ENCODE peak calls at places on chromosomes 1 and 21, in nine cellular contexts. S is ovary, M is stomach, W is AG04450, L is activated B cell treated with CpG ODN at 0.5 μM for 24 hours, H is fibroblast of lung, C is progenitor cell of endocrine pancreas, T is left ventricle myocardium inferior, Q is GM20000. D is an unnamed sample.

GRCh38 chr1:15526021-15526489 is 593 bp upstream of the DNAJC16 start:
- DNase-seq in S (peak), M (no peak), W (no peak), L (no peak), H (no peak), C (no peak), T (no peak), Q (no peak), D (no peak)

GRCh38 chr1:64542118-64542517 is 72.2 kb downstream of the CACHD1 start:
- DNase-seq in S (no peak), M (no peak), W (no peak), L (no peak), H (no peak), C (no peak), T (no peak), Q (no peak), D (no peak)

GRCh38 chr1:196278816-196279215 is 329.4 kb downstream of the KCNT2 start:
- DNase-seq in S (no peak), M (no peak), W (no peak), L (no peak), H (no peak), C (no peak), T (no peak), Q (no peak), D (no peak)

GRCh38 chr21:39029086-39029772 is 154.0 kb downstream of the PSMG1 start:
- DNase-seq in S (no peak), M (no peak), W (peak), L (no peak), H (peak), C (no peak), T (no peak), Q (no peak), D (no peak)

GRCh38 chr1:222634180-222635013 is 16.5 kb downstream of the MIA3 start:
- DNase-seq in S (peak), M (peak), W (peak), L (no peak), H (peak), C (peak), T (no peak), Q (peak), D (peak)

GRCh38 chr1:59414406-59415133 is 117.7 kb downstream of the FGGY start:
- DNase-seq in S (no peak), M (no peak), W (no peak), L (no peak), H (peak), C (no peak), T (no peak), Q (no peak), D (no peak)

GRCh38 chr1:86648255-86648654 is 56.1 kb upstream of the SH3GLB1 start:
- DNase-seq in S (no peak), M (no peak), W (peak), L (no peak), H (peak), C (no peak), T (no peak), Q (no peak), D (no peak)

GRCh38 chr1:235739124-235739523 is 89.5 kb upstream of the GNG4 start:
- DNase-seq in S (no peak), M (peak), W (peak), L (no peak), H (peak), C (no peak), T (no peak), Q (no peak), D (no peak)

GRCh38 chr1:235679644-235680043 is 30.1 kb upstream of the GNG4 start:
- DNase-seq in S (no peak), M (no peak), W (no peak), L (no peak), H (no peak), C (no peak), T (no peak), Q (no peak), D (no peak)

GRCh38 chr1:196607940-196608339 is 300 bp downstream of the KCNT2 start:
- DNase-seq in S (no peak), M (no peak), W (no peak), L (no peak), H (peak), C (no peak), T (no peak), Q (no peak), D (no peak)

GRCh38 chr1:44862829-44863406 is 19.9 kb upstream of the PTCH2 start:
- DNase-seq in S (no peak), M (no peak), W (no peak), L (no peak), H (peak), C (no peak), T (no peak), Q (no peak), D (no peak)

GRCh38 chr1:60825593-60825992 is 256.8 kb upstream of the NFIA start:
- DNase-seq in S (no peak), M (no peak), W (no peak), L (no peak), H (no peak), C (no peak), T (no peak), Q (no peak), D (no peak)

GRCh38 chr21:46483300-46484295 is 24.9 kb downstream of the DIP2A start:
- DNase-seq in S (no peak), M (no peak), W (no peak), L (no peak), H (no peak), C (no peak), T (peak), Q (no peak), D (no peak)

GRCh38 chr1:924619-925323 is 1.0 kb downstream of the SAMD11 start:
- DNase-seq in S (no peak), M (peak), W (no peak), L (no peak), H (peak), C (no peak), T (no peak), Q (no peak), D (peak)

GRCh38 chr1:165228676-165229075 is 127.8 kb downstream of the LMX1A start:
- DNase-seq in S (no peak), M (no peak), W (no peak), L (no peak), H (no peak), C (no peak), T (no peak), Q (no peak), D (peak)

GRCh38 chr1:214603819-214604252 is 841 bp downstream of the CENPF start:
- DNase-seq in S (no peak), M (no peak), W (no peak), L (no peak), H (no peak), C (no peak), T (no peak), Q (no peak), D (no peak)

GRCh38 chr1:69673301-69673700 is 105.6 kb downstream of the LRRC7 start:
- DNase-seq in S (no peak), M (no peak), W (no peak), L (no peak), H (no peak), C (no peak), T (no peak), Q (no peak), D (no peak)

GRCh38 chr1:206660136-206660535 is 24.6 kb upstream of the MAPKAPK2 start:
- DNase-seq in S (no peak), M (no peak), W (no peak), L (no peak), H (no peak), C (no peak), T (no peak), Q (no peak), D (no peak)

GRCh38 chr1:47677241-47677940 is 239.5 kb downstream of the FOXD2 start:
- DNase-seq in S (no peak), M (peak), W (no peak), L (no peak), H (no peak), C (no peak), T (no peak), Q (no peak), D (no peak)

GRCh38 chr1:29685387-29685786 is 449.1 kb downstream of the PTPRU start:
- DNase-seq in S (no peak), M (peak), W (no peak), L (no peak), H (no peak), C (no peak), T (no peak), Q (no peak), D (no peak)

GRCh38 chr1:147890177-147890790 is 12.3 kb upstream of the GJA8 start:
- DNase-seq in S (peak), M (peak), W (no peak), L (peak), H (peak), C (peak), T (peak), Q (peak), D (peak)

GRCh38 chr1:35808376-35809155 is 750 bp downstream of the AGO4 start:
- DNase-seq in S (peak), M (peak), W (no peak), L (peak), H (peak), C (peak), T (peak), Q (peak), D (peak)

GRCh38 chr1:185483647-185484450 is 166.8 kb upstream of the IVNS1ABP start:
- DNase-seq in S (no peak), M (no peak), W (peak), L (no peak), H (peak), C (no peak), T (no peak), Q (no peak), D (no peak)

GRCh38 chr1:65420590-65421340 is at the start of the genes LEPR and LEPROT:
- DNase-seq in S (no peak), M (no peak), W (no peak), L (no peak), H (no peak), C (no peak), T (no peak), Q (no peak), D (no peak)

GRCh38 chr21:46035809-46036695 is 54.5 kb downstream of the COL6A1 start:
- DNase-seq in S (peak), M (no peak), W (peak), L (no peak), H (peak), C (no peak), T (peak), Q (no peak), D (no peak)

GRCh38 chr1:186782791-186783190 is 46.0 kb upstream of the PLA2G4A start:
- DNase-seq in S (no peak), M (no peak), W (no peak), L (no peak), H (peak), C (no peak), T (no peak), Q (no peak), D (no peak)

GRCh38 chr1:59978026-59978425 is 51.5 kb upstream of the CYP2J2 start:
- DNase-seq in S (no peak), M (no peak), W (no peak), L (no peak), H (no peak), C (no peak), T (no peak), Q (no peak), D (no peak)

GRCh38 chr1:30505853-30506784 is 217.3 kb downstream of the MATN1 start:
- DNase-seq in S (no peak), M (peak), W (no peak), L (no peak), H (no peak), C (peak), T (no peak), Q (no peak), D (no peak)

GRCh38 chr1:181503130-181503810 is 20.0 kb downstream of the CACNA1E start:
- DNase-seq in S (no peak), M (no peak), W (no peak), L (no peak), H (peak), C (no peak), T (no peak), Q (no peak), D (no peak)

GRCh38 chr21:37367758-37368535 is 1.4 kb downstream of the DYRK1A start:
- DNase-seq in S (peak), M (peak), W (no peak), L (peak), H (peak), C (peak), T (peak), Q (peak), D (peak)

GRCh38 chr1:8431028-8431427 is 113.1 kb downstream of the SLC45A1 start:
- DNase-seq in S (no peak), M (no peak), W (no peak), L (no peak), H (no peak), C (no peak), T (no peak), Q (no peak), D (no peak)

GRCh38 chr1:15214507-15214906 is 32.5 kb upstream of the FHAD1 start:
- DNase-seq in S (peak), M (no peak), W (peak), L (no peak), H (no peak), C (no peak), T (peak), Q (no peak), D (no peak)

GRCh38 chr21:27132270-27132669 is 165.4 kb upstream of the ADAMTS5 start:
- DNase-seq in S (no peak), M (no peak), W (peak), L (no peak), H (peak), C (no peak), T (no peak), Q (no peak), D (no peak)

GRCh38 chr1:94799201-94799600 is 21.0 kb upstream of the SLC44A3 start:
- DNase-seq in S (no peak), M (no peak), W (no peak), L (no peak), H (peak), C (no peak), T (no peak), Q (no peak), D (no peak)

GRCh38 chr1:35507947-35508346 is 49.3 kb downstream of the KIAA0319L start:
- DNase-seq in S (no peak), M (no peak), W (no peak), L (no peak), H (no peak), C (no peak), T (no peak), Q (no peak), D (no peak)

GRCh38 chr1:202691846-202692245 is 18.4 kb downstream of the SYT2 start:
- DNase-seq in S (no peak), M (no peak), W (no peak), L (no peak), H (no peak), C (no peak), T (no peak), Q (no peak), D (no peak)

GRCh38 chr1:221724931-221725605 is 16.8 kb downstream of the DUSP10 start:
- DNase-seq in S (no peak), M (no peak), W (no peak), L (no peak), H (peak), C (no peak), T (peak), Q (no peak), D (no peak)

GRCh38 chr21:37903396-37903795 is 12.9 kb downstream of the KCNJ6 start:
- DNase-seq in S (no peak), M (no peak), W (no peak), L (no peak), H (no peak), C (no peak), T (no peak), Q (no peak), D (no peak)

GRCh38 chr1:53065391-53065790 is 3.4 kb downstream of the PODN start:
- DNase-seq in S (peak), M (no peak), W (no peak), L (no peak), H (no peak), C (no peak), T (peak), Q (no peak), D (no peak)
- TF ChIP-seq CTCF in S (no peak), M (no peak), W (no peak), L (no peak), H (no peak), C (no peak), T (no peak), Q (no peak), D (no peak)

GRCh38 chr21:28587748-28588147 is 404.9 kb downstream of the LTN1 start:
- DNase-seq in S (no peak), M (no peak), W (no peak), L (no peak), H (no peak), C (no peak), T (no peak), Q (no peak), D (no peak)
- TF ChIP-seq CTCF in S (no peak), M (no peak), W (no peak), L (no peak), H (no peak), C (no peak), T (no peak), Q (no peak), D (no peak)

GRCh38 chr1:6491076-6491449 is 404 bp downstream of the PLEKHG5 start:
- DNase-seq in S (no peak), M (no peak), W (no peak), L (no peak), H (no peak), C (no peak), T (no peak), Q (no peak), D (no peak)

GRCh38 chr1:6491480-6491962 is at the start of gene PLEKHG5:
- DNase-seq in S (no peak), M (no peak), W (no peak), L (no peak), H (peak), C (no peak), T (no peak), Q (no peak), D (no peak)

GRCh38 chr1:6489383-6489765 is 2.1 kb downstream of the PLEKHG5 start:
- DNase-seq in S (no peak), M (no peak), W (no peak), L (no peak), H (no peak), C (no peak), T (no peak), Q (no peak), D (no peak)

GRCh38 chr1:6489799-6490180 is 1.7 kb downstream of the PLEKHG5 start:
- DNase-seq in S (peak), M (peak), W (peak), L (peak), H (peak), C (peak), T (peak), Q (peak), D (peak)

DNA sequence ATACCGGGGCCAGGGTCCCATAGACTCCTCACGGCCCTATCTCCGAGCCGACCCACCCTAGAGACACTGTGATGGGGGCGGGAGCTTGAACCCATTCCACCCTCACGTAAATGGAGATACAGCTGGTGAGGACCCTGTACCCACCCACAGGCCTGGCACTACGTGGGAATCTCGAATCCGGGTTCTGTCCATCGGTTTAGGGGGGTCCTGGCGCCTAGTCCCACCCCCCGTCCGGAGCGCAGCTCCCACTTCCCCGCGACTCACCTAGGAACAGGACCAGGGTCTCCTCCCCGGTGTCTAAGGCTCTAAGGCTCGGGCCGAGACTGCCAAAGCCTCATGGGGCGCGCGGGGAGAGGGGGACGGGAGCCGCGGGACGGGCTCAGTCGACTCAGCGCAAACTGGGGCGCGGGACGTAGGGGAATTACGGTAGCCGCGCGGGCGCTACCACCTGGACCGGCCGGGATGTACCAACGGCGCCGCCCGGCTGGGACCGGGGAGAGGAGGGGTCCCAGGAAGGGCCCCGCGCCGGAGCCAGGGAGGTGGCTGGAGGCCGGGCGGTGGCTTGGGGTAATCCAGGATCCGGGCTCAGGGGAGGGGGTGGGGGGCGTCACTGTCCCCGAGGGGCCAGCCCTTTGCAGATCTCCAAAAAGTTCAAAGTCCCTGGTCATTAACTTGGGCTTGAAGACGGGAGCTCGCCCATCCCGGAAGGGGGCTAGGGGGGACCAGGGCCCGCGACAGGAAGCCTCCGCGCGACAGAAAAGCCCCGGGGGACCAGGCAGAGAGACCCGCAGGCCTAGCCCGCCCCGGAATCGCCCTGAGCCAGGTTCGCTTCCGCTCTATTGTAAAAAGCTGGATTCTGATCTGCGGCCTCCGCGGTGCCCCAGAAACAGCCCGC is 1.0 kb downstream of the PLEKHG5 start:
- DNase-seq in S (peak), M (peak), W (peak), L (peak), H (peak), C (peak), T (peak), Q (peak), D (peak)
- TF ChIP-seq CTCF in S (no peak), M (no peak), W (no peak), L (no peak), H (no peak), C (peak), T (peak), Q (no peak), D (peak)

GRCh38 chr1:77514871-77515776 is 167.3 kb downstream of the ZZZ3 start:
- DNase-seq in S (no peak), M (no peak), W (no peak), L (no peak), H (peak), C (no peak), T (peak), Q (no peak), D (peak)
- TF ChIP-seq CTCF in S (no peak), M (no peak), W (peak), L (no peak), H (no peak), C (peak), T (peak), Q (no peak), D (no peak)

GRCh38 chr21:21921410-21922232 is 923.4 kb downstream of the NCAM2 start:
- DNase-seq in S (no peak), M (no peak), W (no peak), L (no peak), H (peak), C (no peak), T (no peak), Q (no peak), D (no peak)
- TF ChIP-seq CTCF in S (no peak), M (peak), W (peak), L (no peak), H (peak), C (peak), T (peak), Q (peak), D (peak)

GRCh38 chr1:160580208-160580812 is 1.0 kb upstream of the CD84 start:
- DNase-seq in S (no peak), M (no peak), W (no peak), L (no peak), H (no peak), C (no peak), T (no peak), Q (no peak), D (no peak)

GRCh38 chr1:160584784-160585183 is 5.5 kb upstream of the CD84 start:
- DNase-seq in S (no peak), M (no peak), W (no peak), L (no peak), H (no peak), C (no peak), T (no peak), Q (no peak), D (no peak)

GRCh38 chr1:160578694-160579191 is 553 bp downstream of the CD84 start:
- DNase-seq in S (no peak), M (no peak), W (no peak), L (no peak), H (no peak), C (no peak), T (no peak), Q (no peak), D (no peak)

GRCh38 chr1:160579216-160579701 is at the start of gene CD84:
- DNase-seq in S (no peak), M (no peak), W (no peak), L (no peak), H (no peak), C (no peak), T (no peak), Q (no peak), D (no peak)

GRCh38 chr1:160581970-160582369 is 2.7 kb upstream of the CD84 start:
- DNase-seq in S (no peak), M (no peak), W (no peak), L (no peak), H (no peak), C (no peak), T (no peak), Q (no peak), D (no peak)
- TF ChIP-seq CTCF in S (no peak), M (no peak), W (no peak), L (no peak), H (no peak), C (no peak), T (no peak), Q (no peak), D (no peak)

DNA sequence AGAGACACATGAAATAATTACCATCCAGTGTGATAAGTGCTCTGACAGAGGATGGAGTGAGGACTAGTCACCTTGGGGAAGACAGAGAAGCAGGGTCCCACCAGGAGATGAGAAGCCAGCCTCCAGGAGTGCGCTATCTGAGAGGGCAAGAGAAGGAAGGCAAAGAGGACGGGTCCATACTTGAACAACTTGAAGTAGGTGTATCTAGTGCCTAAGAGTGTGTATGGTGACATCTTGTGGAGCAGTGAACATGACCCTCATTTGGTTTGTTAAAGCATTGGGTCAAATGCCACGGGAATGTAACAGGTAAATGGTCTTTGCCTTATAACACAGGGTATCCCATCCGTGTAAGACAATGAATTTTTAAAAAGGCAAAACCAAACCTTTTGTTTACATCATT is 39.8 kb downstream of the MRPL39 start:
- DNase-seq in S (no peak), M (no peak), W (no peak), L (no peak), H (no peak), C (no peak), T (no peak), Q (no peak), D (no peak)
- TF ChIP-seq CTCF in S (no peak), M (no peak), W (no peak), L (no peak), H (no peak), C (no peak), T (no peak), Q (no peak), D (no peak)

GRCh38 chr1:182787002-182787324 is 2.6 kb upstream of the NPL start:
- DNase-seq in S (no peak), M (no peak), W (no peak), L (no peak), H (no peak), C (no peak), T (no peak), Q (no peak), D (no peak)
- TF ChIP-seq CTCF in S (no peak), M (peak), W (no peak), L (no peak), H (no peak), C (no peak), T (no peak), Q (peak), D (no peak)